ENCODE peak calls at places on chromosomes 4 and X, in six cellular contexts. One of them, this sample, is unnamed.

GRCh38 chr4:20180509-20180908 is 71.2 kb upstream of the SLIT2 start:
- DNase-seq in mucosa of descending colon: no peak
- DNase-seq in left ventricle myocardium inferior: no peak
- DNase-seq in psoas muscle: no peak
- DNase-seq in SK-N-SH: no peak
- DNase-seq in IMR-90: no peak
- DNase-seq in this sample: no peak

GRCh38 chrX:32137525-32137924 is 1065.7 kb upstream of the FTHL17 start:
- DNase-seq in psoas muscle: no peak
- DNase-seq in SK-N-SH: no peak
- DNase-seq in mucosa of descending colon: no peak
- DNase-seq in IMR-90: no peak
- DNase-seq in left ventricle myocardium inferior: no peak
- DNase-seq in this sample: peak; percentile 3

GRCh38 chrX:137072396-137072795 is 38.6 kb upstream of the GPR101 start:
- DNase-seq in SK-N-SH: no peak
- DNase-seq in psoas muscle: no peak
- DNase-seq in IMR-90: no peak
- DNase-seq in mucosa of descending colon: no peak
- DNase-seq in left ventricle myocardium inferior: no peak
- DNase-seq in this sample: no peak

GRCh38 chr4:47525154-47525819 is 40.2 kb downstream of the ATP10D start:
- DNase-seq in mucosa of descending colon: no peak
- DNase-seq in psoas muscle: no peak
- DNase-seq in IMR-90: peak; percentile 97
- DNase-seq in SK-N-SH: no peak
- DNase-seq in left ventricle myocardium inferior: no peak
- DNase-seq in this sample: peak; percentile 97

GRCh38 chr4:147829401-147830101 is 97.7 kb downstream of the ARHGAP10 start:
- DNase-seq in mucosa of descending colon: no peak
- DNase-seq in IMR-90: peak; percentile 59
- DNase-seq in SK-N-SH: no peak
- DNase-seq in psoas muscle: peak; percentile 34
- DNase-seq in left ventricle myocardium inferior: peak; percentile 56
- DNase-seq in this sample: peak; percentile 80

GRCh38 chrX:83512111-83512510 is 4.0 kb downstream of the POU3F4 start:
- DNase-seq in IMR-90: no peak
- DNase-seq in psoas muscle: no peak
- DNase-seq in left ventricle myocardium inferior: no peak
- DNase-seq in SK-N-SH: no peak
- DNase-seq in mucosa of descending colon: no peak
- DNase-seq in this sample: no peak

GRCh38 chr4:687048-687974 is 1.6 kb downstream of the SLC49A3 start:
- DNase-seq in IMR-90: peak; percentile 77
- DNase-seq in mucosa of descending colon: peak; percentile 90
- DNase-seq in left ventricle myocardium inferior: peak; percentile 92
- DNase-seq in psoas muscle: peak; percentile 95
- DNase-seq in SK-N-SH: peak; percentile 47
- DNase-seq in this sample: peak; percentile 88

GRCh38 chr4:177938226-177938625 is 496.0 kb upstream of the AGA start:
- DNase-seq in left ventricle myocardium inferior: no peak
- DNase-seq in mucosa of descending colon: no peak
- DNase-seq in SK-N-SH: no peak
- DNase-seq in psoas muscle: no peak
- DNase-seq in IMR-90: no peak
- DNase-seq in this sample: no peak

GRCh38 chrX:103839404-103839803 is 7.3 kb upstream of the RAB9B start:
- DNase-seq in mucosa of descending colon: no peak
- DNase-seq in SK-N-SH: no peak
- DNase-seq in psoas muscle: no peak
- DNase-seq in IMR-90: no peak
- DNase-seq in left ventricle myocardium inferior: no peak
- DNase-seq in this sample: no peak

GRCh38 chr4:42302348-42302747 is 94.9 kb upstream of the SHISA3 start:
- DNase-seq in mucosa of descending colon: no peak
- DNase-seq in psoas muscle: no peak
- DNase-seq in left ventricle myocardium inferior: no peak
- DNase-seq in IMR-90: peak; percentile 9
- DNase-seq in SK-N-SH: peak; percentile 64
- DNase-seq in this sample: peak; percentile 41

GRCh38 chr4:139872274-139872673 is 206.7 kb downstream of the MGST2 start:
- DNase-seq in mucosa of descending colon: no peak
- DNase-seq in IMR-90: peak; percentile 97
- DNase-seq in left ventricle myocardium inferior: no peak
- DNase-seq in psoas muscle: no peak
- DNase-seq in SK-N-SH: no peak
- DNase-seq in this sample: peak; percentile 96

GRCh38 chr4:149645790-149646189 is 169.9 kb downstream of the IQCM start:
- DNase-seq in psoas muscle: no peak
- DNase-seq in mucosa of descending colon: no peak
- DNase-seq in IMR-90: no peak
- DNase-seq in left ventricle myocardium inferior: no peak
- DNase-seq in SK-N-SH: no peak
- DNase-seq in this sample: no peak

GRCh38 chrX:107135076-107135964 is 16.7 kb upstream of the RBM41 start:
- DNase-seq in left ventricle myocardium inferior: no peak
- DNase-seq in mucosa of descending colon: no peak
- DNase-seq in psoas muscle: no peak
- DNase-seq in SK-N-SH: no peak
- DNase-seq in IMR-90: peak; percentile 54
- DNase-seq in this sample: peak; percentile 69

GRCh38 chr4:124437853-124438495 is 274.6 kb downstream of the ANKRD50 start:
- DNase-seq in IMR-90: no peak
- DNase-seq in SK-N-SH: no peak
- DNase-seq in psoas muscle: no peak
- DNase-seq in mucosa of descending colon: no peak
- DNase-seq in left ventricle myocardium inferior: no peak
- DNase-seq in this sample: no peak

GRCh38 chr4:78644744-78645330 is 93.3 kb downstream of the ANXA3 start:
- DNase-seq in left ventricle myocardium inferior: peak; percentile 50
- DNase-seq in IMR-90: peak; percentile 86
- DNase-seq in mucosa of descending colon: peak; percentile 51
- DNase-seq in psoas muscle: peak; percentile 42
- DNase-seq in SK-N-SH: peak; percentile 57
- DNase-seq in this sample: peak; percentile 91

GRCh38 chr4:184596617-184597185 is 52.5 kb downstream of the CASP3 start:
- DNase-seq in SK-N-SH: no peak
- DNase-seq in psoas muscle: no peak
- DNase-seq in left ventricle myocardium inferior: no peak
- DNase-seq in mucosa of descending colon: no peak
- DNase-seq in IMR-90: no peak
- DNase-seq in this sample: peak; percentile 40

GRCh38 chrX:44945736-44946135 is 72.7 kb downstream of the KDM6A start:
- DNase-seq in mucosa of descending colon: no peak
- DNase-seq in psoas muscle: no peak
- DNase-seq in left ventricle myocardium inferior: no peak
- DNase-seq in IMR-90: no peak
- DNase-seq in SK-N-SH: no peak
- DNase-seq in this sample: no peak

GRCh38 chrX:44082829-44083228 is 109.6 kb upstream of the NDP start:
- DNase-seq in IMR-90: no peak
- DNase-seq in psoas muscle: no peak
- DNase-seq in left ventricle myocardium inferior: no peak
- DNase-seq in SK-N-SH: no peak
- DNase-seq in mucosa of descending colon: no peak
- DNase-seq in this sample: no peak

GRCh38 chrX:78945186-78945912 is at the start of gene P2RY10:
- DNase-seq in SK-N-SH: no peak
- DNase-seq in mucosa of descending colon: no peak
- DNase-seq in left ventricle myocardium inferior: no peak
- DNase-seq in psoas muscle: no peak
- DNase-seq in IMR-90: no peak
- DNase-seq in this sample: no peak

GRCh38 chrX:108020631-108021030 is 24.2 kb upstream of the VSIG1 start:
- DNase-seq in SK-N-SH: no peak
- DNase-seq in left ventricle myocardium inferior: no peak
- DNase-seq in mucosa of descending colon: no peak
- DNase-seq in psoas muscle: no peak
- DNase-seq in IMR-90: peak; percentile 28
- DNase-seq in this sample: peak; percentile 39

GRCh38 chr4:57184378-57185031 is 74.3 kb upstream of the IGFBP7 start:
- DNase-seq in mucosa of descending colon: no peak
- DNase-seq in IMR-90: no peak
- DNase-seq in psoas muscle: no peak
- DNase-seq in SK-N-SH: no peak
- DNase-seq in left ventricle myocardium inferior: no peak
- DNase-seq in this sample: no peak

GRCh38 chrX:118221733-118222132 is 105.1 kb upstream of the KLHL13 start:
- DNase-seq in mucosa of descending colon: no peak
- DNase-seq in left ventricle myocardium inferior: no peak
- DNase-seq in psoas muscle: no peak
- DNase-seq in SK-N-SH: no peak
- DNase-seq in IMR-90: no peak
- DNase-seq in this sample: peak; percentile 1

GRCh38 chr4:185786422-185786821 is 25.6 kb downstream of the SORBS2 start:
- DNase-seq in IMR-90: no peak
- DNase-seq in left ventricle myocardium inferior: no peak
- DNase-seq in psoas muscle: no peak
- DNase-seq in SK-N-SH: no peak
- DNase-seq in mucosa of descending colon: no peak
- DNase-seq in this sample: no peak

GRCh38 chr4:18568600-18568999 is 547.0 kb upstream of the LCORL start:
- DNase-seq in SK-N-SH: no peak
- DNase-seq in mucosa of descending colon: no peak
- DNase-seq in IMR-90: no peak
- DNase-seq in left ventricle myocardium inferior: no peak
- DNase-seq in psoas muscle: no peak
- DNase-seq in this sample: no peak

GRCh38 chr4:128349921-128350320 is 62.3 kb upstream of the PGRMC2 start:
- DNase-seq in psoas muscle: no peak
- DNase-seq in SK-N-SH: no peak
- DNase-seq in IMR-90: peak; percentile 97
- DNase-seq in mucosa of descending colon: no peak
- DNase-seq in left ventricle myocardium inferior: no peak
- DNase-seq in this sample: peak; percentile 82

GRCh38 chr4:67158669-67159068 is 386.6 kb downstream of the CENPC start:
- DNase-seq in mucosa of descending colon: no peak
- DNase-seq in IMR-90: no peak
- DNase-seq in SK-N-SH: no peak
- DNase-seq in psoas muscle: no peak
- DNase-seq in left ventricle myocardium inferior: no peak
- DNase-seq in this sample: peak; percentile 1

GRCh38 chr4:151403656-151404055 is 5.3 kb upstream of the FHIP1A start:
- DNase-seq in IMR-90: no peak
- DNase-seq in SK-N-SH: no peak
- DNase-seq in mucosa of descending colon: no peak
- DNase-seq in left ventricle myocardium inferior: no peak
- DNase-seq in psoas muscle: no peak
- DNase-seq in this sample: no peak

GRCh38 chrX:107691024-107691448 is 62.7 kb downstream of the PRPS1 start:
- DNase-seq in psoas muscle: no peak
- DNase-seq in mucosa of descending colon: no peak
- DNase-seq in SK-N-SH: no peak
- DNase-seq in left ventricle myocardium inferior: no peak
- DNase-seq in IMR-90: no peak
- DNase-seq in this sample: no peak

GRCh38 chrX:135396109-135396508 is 25.6 kb upstream of the SMIM10L2A start:
- DNase-seq in left ventricle myocardium inferior: no peak
- DNase-seq in psoas muscle: no peak
- DNase-seq in mucosa of descending colon: no peak
- DNase-seq in IMR-90: peak; percentile 3
- DNase-seq in SK-N-SH: no peak
- DNase-seq in this sample: no peak

GRCh38 chrX:131288738-131289511 is at the start of gene IGSF1:
- DNase-seq in psoas muscle: peak; percentile 26
- DNase-seq in mucosa of descending colon: peak; percentile 19
- DNase-seq in IMR-90: no peak
- DNase-seq in left ventricle myocardium inferior: peak; percentile 30
- DNase-seq in SK-N-SH: peak; percentile 65
- DNase-seq in this sample: peak; percentile 3

GRCh38 chrX:131287556-131288179 is 1.4 kb downstream of the IGSF1 start:
- DNase-seq in IMR-90: no peak
- DNase-seq in SK-N-SH: no peak
- DNase-seq in psoas muscle: no peak
- DNase-seq in left ventricle myocardium inferior: no peak
- DNase-seq in mucosa of descending colon: no peak
- DNase-seq in this sample: no peak

GRCh38 chrX:131288188-131288587 is 918 bp downstream of the IGSF1 start:
- DNase-seq in psoas muscle: no peak
- DNase-seq in left ventricle myocardium inferior: no peak
- DNase-seq in mucosa of descending colon: no peak
- DNase-seq in IMR-90: no peak
- DNase-seq in SK-N-SH: no peak
- DNase-seq in this sample: no peak

DNA sequence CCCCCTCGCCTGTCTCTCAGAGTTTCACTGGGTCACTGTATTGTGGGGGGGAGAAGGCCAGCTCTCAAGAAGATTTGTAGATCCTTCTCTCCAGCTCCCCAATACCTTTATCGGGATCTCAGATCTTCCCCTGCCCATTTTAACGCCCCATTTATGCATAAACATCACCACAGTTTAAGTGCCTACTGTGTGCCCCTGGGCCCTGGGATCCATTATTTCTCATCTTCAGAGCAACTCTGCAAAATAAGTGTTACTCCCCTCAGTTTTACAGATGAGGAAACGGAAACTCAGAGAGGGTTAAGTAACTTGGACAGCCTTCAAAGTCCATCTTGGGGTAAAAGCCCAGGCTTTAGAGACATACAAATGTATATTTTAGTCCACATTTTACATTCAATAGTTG is 421 bp upstream of the IGSF1 start:
- DNase-seq in SK-N-SH: no peak
- DNase-seq in mucosa of descending colon: no peak
- DNase-seq in left ventricle myocardium inferior: no peak
- DNase-seq in IMR-90: no peak
- DNase-seq in psoas muscle: no peak
- DNase-seq in this sample: no peak
- H3K4me3 ChIP-seq in SK-N-SH: peak overlapping the region; percentile 24
- H3K4me3 ChIP-seq in mucosa of descending colon: no peak overlapping the region
- H3K4me3 ChIP-seq in left ventricle myocardium inferior: peak overlapping the region; percentile 50
- H3K4me3 ChIP-seq in IMR-90: no peak overlapping the region
- H3K4me3 ChIP-seq in psoas muscle: peak overlapping the region; percentile 42
- H3K4me3 ChIP-seq in this sample: no peak overlapping the region

GRCh38 chr4:164937576-164938270 is 39.7 kb downstream of the TRIM61 start:
- DNase-seq in mucosa of descending colon: no peak
- DNase-seq in SK-N-SH: no peak
- DNase-seq in left ventricle myocardium inferior: no peak
- DNase-seq in IMR-90: peak; percentile 18
- DNase-seq in psoas muscle: no peak
- DNase-seq in this sample: peak; percentile 17
- TF ChIP-seq CTCF in mucosa of descending colon: no peak
- TF ChIP-seq CTCF in SK-N-SH: no peak
- TF ChIP-seq CTCF in left ventricle myocardium inferior: no peak
- TF ChIP-seq CTCF in IMR-90: no peak
- TF ChIP-seq CTCF in psoas muscle: no peak
- TF ChIP-seq CTCF in this sample: no peak

GRCh38 chrX:36983831-36984230 is 24.3 kb upstream of the FAM47C start:
- DNase-seq in IMR-90: no peak
- DNase-seq in left ventricle myocardium inferior: no peak
- DNase-seq in SK-N-SH: no peak
- DNase-seq in psoas muscle: no peak
- DNase-seq in mucosa of descending colon: no peak
- DNase-seq in this sample: no peak

GRCh38 chrX:36986231-36986630 is 21.9 kb upstream of the FAM47C start:
- DNase-seq in mucosa of descending colon: no peak
- DNase-seq in SK-N-SH: peak; percentile 5
- DNase-seq in psoas muscle: no peak
- DNase-seq in left ventricle myocardium inferior: no peak
- DNase-seq in IMR-90: no peak
- DNase-seq in this sample: no peak
- H3K4me3 ChIP-seq in mucosa of descending colon: no peak overlapping the region
- H3K4me3 ChIP-seq in SK-N-SH: no peak overlapping the region
- H3K4me3 ChIP-seq in psoas muscle: peak overlapping the region; percentile 34
- H3K4me3 ChIP-seq in left ventricle myocardium inferior: peak overlapping the region; percentile 14
- H3K4me3 ChIP-seq in IMR-90: no peak overlapping the region
- H3K4me3 ChIP-seq in this sample: no peak overlapping the region

GRCh38 chrX:21933077-21933476 is 7.4 kb upstream of the SMS start:
- DNase-seq in psoas muscle: no peak
- DNase-seq in left ventricle myocardium inferior: no peak
- DNase-seq in SK-N-SH: no peak
- DNase-seq in IMR-90: no peak
- DNase-seq in mucosa of descending colon: no peak
- DNase-seq in this sample: no peak
- TF ChIP-seq CTCF in psoas muscle: no peak
- TF ChIP-seq CTCF in left ventricle myocardium inferior: no peak
- TF ChIP-seq CTCF in SK-N-SH: peak; percentile 48
- TF ChIP-seq CTCF in IMR-90: peak; percentile 10
- TF ChIP-seq CTCF in mucosa of descending colon: no peak
- TF ChIP-seq CTCF in this sample: no peak

This sample was measured in fibroblast of pulmonary artery.